ENCODE peak calls at places on chromosomes 13 and 19, in five cellular contexts. O is activated effector memory CD4-positive, alpha-beta T cell treated with anti-CD3 and anti-CD28 coated beads, Interleukin-2, amount 50 U/mL, for 16 hours; J is AG09309; S is left ventricle myocardium inferior; Q is mesendoderm. D is an unnamed sample.

GRCh38 chr19:54882758-54883157 is 8.7 kb downstream of the FCAR start:
- DNase-seq in Q (peak), J (no peak), O (no peak), S (no peak), D (no peak)

GRCh38 chr19:32928806-32929205 is 43.0 kb downstream of the CEP89 start:
- DNase-seq in O (no peak), S (no peak), Q (no peak), J (no peak), D (no peak)

GRCh38 chr19:13842294-13843103 is 34.4 kb upstream of the NANOS3 start:
- DNase-seq in J (no peak), Q (peak), S (peak), O (peak), D (peak)

GRCh38 chr19:28705008-28705407 is 507.9 kb downstream of the UQCRFS1 start:
- DNase-seq in Q (peak), S (no peak), O (no peak), J (peak), D (peak)

GRCh38 chr13:94384217-94384905 is 95.1 kb downstream of the DCT start:
- DNase-seq in J (no peak), S (no peak), O (no peak), Q (no peak), D (no peak)

GRCh38 chr13:70189981-70190380 is 81.7 kb upstream of the KLHL1 start:
- DNase-seq in Q (no peak), J (no peak), S (no peak), O (no peak), D (no peak)

GRCh38 chr13:46632171-46632570 is 79.2 kb downstream of the LRCH1 start:
- DNase-seq in O (no peak), J (no peak), S (no peak), Q (no peak), D (no peak)

GRCh38 chr13:70708744-70709143 is 600.5 kb upstream of the KLHL1 start:
- DNase-seq in O (no peak), Q (no peak), J (no peak), S (no peak), D (no peak)

GRCh38 chr19:7799640-7800355 is 30.2 kb upstream of the EVI5L start:
- DNase-seq in S (peak), O (peak), Q (peak), J (peak), D (peak)

GRCh38 chr13:26420282-26420960 is 137.1 kb upstream of the WASF3 start:
- DNase-seq in J (no peak), O (no peak), Q (no peak), S (no peak), D (no peak)

GRCh38 chr13:24119593-24120508 is 40.7 kb upstream of the SPATA13 start:
- DNase-seq in J (no peak), Q (peak), O (no peak), S (no peak), D (no peak)

GRCh38 chr19:55080915-55081772 is 5.5 kb downstream of the EPS8L1 start:
- DNase-seq in Q (peak), J (no peak), S (peak), O (peak), D (peak)

GRCh38 chr13:26561636-26562537 is 4.4 kb downstream of the WASF3 start:
- DNase-seq in O (no peak), Q (peak), S (no peak), J (peak), D (no peak)

GRCh38 chr13:33235078-33235477 is 50.5 kb downstream of the STARD13 start:
- DNase-seq in Q (no peak), S (no peak), O (no peak), J (no peak), D (no peak)

GRCh38 chr13:53703371-53704080 is 674.9 kb downstream of the OLFM4 start:
- DNase-seq in J (no peak), O (no peak), Q (no peak), S (no peak), D (no peak)

GRCh38 chr19:50383307-50383851 is 768 bp upstream of the POLD1 start:
- DNase-seq in J (no peak), O (no peak), Q (peak), S (no peak), D (no peak)

GRCh38 chr19:4839192-4839591 is 7.7 kb upstream of the TICAM1 start:
- DNase-seq in Q (no peak), O (no peak), S (no peak), J (no peak), D (no peak)

GRCh38 chr19:38496603-38497487 is 63.4 kb downstream of the RYR1 start:
- DNase-seq in Q (no peak), O (no peak), J (no peak), S (no peak), D (no peak)

GRCh38 chr13:113651511-113652403 is 6.2 kb downstream of the ATP4B start:
- DNase-seq in Q (no peak), J (no peak), O (peak), S (peak), D (peak)

GRCh38 chr13:33072759-33073158 is 56.5 kb downstream of the KL start:
- DNase-seq in O (no peak), Q (peak), S (no peak), J (no peak), D (no peak)

GRCh38 chr19:36604656-36605100 is 435 bp upstream of the ZNF382 start:
- DNase-seq in S (peak), J (no peak), Q (peak), O (peak), D (no peak)

GRCh38 chr13:112057736-112058518 is 9.0 kb upstream of the SOX1 start:
- DNase-seq in O (no peak), Q (no peak), S (no peak), J (no peak), D (no peak)

GRCh38 chr13:98771838-98772611 is 19.6 kb upstream of the SLC15A1 start:
- DNase-seq in S (no peak), J (no peak), O (no peak), Q (no peak), D (peak)

GRCh38 chr13:22562116-22562515 is 618.7 kb upstream of the SGCG start:
- DNase-seq in Q (no peak), O (no peak), S (no peak), J (no peak), D (no peak)

GRCh38 chr19:48249502-48250014 is 6.2 kb downstream of the CARD8 start:
- DNase-seq in O (peak), Q (no peak), J (no peak), S (peak), D (no peak)

GRCh38 chr13:59963383-59963782 is 200.3 kb downstream of the DIAPH3 start:
- DNase-seq in O (no peak), J (no peak), Q (peak), S (no peak), D (no peak)

GRCh38 chr19:11659612-11660011 is 62.3 kb downstream of the ZNF627 start:
- DNase-seq in Q (no peak), J (no peak), S (no peak), O (no peak), D (peak)

GRCh38 chr13:35744566-35745203 is 268.2 kb upstream of the MAB21L1 start:
- DNase-seq in Q (peak), O (no peak), J (no peak), S (no peak), D (no peak)

GRCh38 chr13:97544041-97544765 is 110.2 kb downstream of the RAP2A start:
- DNase-seq in Q (no peak), O (no peak), J (no peak), S (no peak), D (no peak)

GRCh38 chr19:10831980-10832658 is 3.9 kb downstream of the TMED1 start:
- DNase-seq in Q (no peak), S (no peak), J (no peak), O (no peak), D (no peak)

GRCh38 chr19:39599116-39599515 is 3.2 kb upstream of the LGALS13 start:
- DNase-seq in S (no peak), J (no peak), Q (peak), O (no peak), D (peak)

GRCh38 chr13:69324109-69324886 is 783.3 kb upstream of the ATXN8OS start:
- DNase-seq in S (no peak), Q (no peak), J (no peak), O (no peak), D (no peak)

GRCh38 chr19:13797870-13798269 is 2.6 kb downstream of the ZSWIM4 start:
- DNase-seq in J (peak), O (no peak), S (no peak), Q (no peak), D (no peak)

GRCh38 chr19:5143471-5144411 is 174.8 kb downstream of the KDM4B start:
- DNase-seq in O (no peak), Q (no peak), S (peak), J (no peak), D (no peak)

GRCh38 chr19:49613374-49613773 is 22.4 kb downstream of the PRR12 start:
- DNase-seq in J (no peak), S (no peak), O (no peak), Q (no peak), D (no peak)

GRCh38 chr13:48265217-48265815 is 32.3 kb downstream of the ITM2B start:
- DNase-seq in J (no peak), S (no peak), O (no peak), Q (no peak), D (no peak)

GRCh38 chr13:43132228-43132627 is 108.8 kb downstream of the DNAJC15 start:
- DNase-seq in S (no peak), J (no peak), Q (peak), O (no peak), D (peak)